ENCODE peak calls at places on chromosomes 11 and 22, in four cellular contexts. L is uterus, O is aorta, B is PC-3. A is an unnamed sample. For H3K4me1, the result is how much of the 10 kb centered on the place peaks cover.

GRCh38 chr11:128507936-128508335 is 79.4 kb downstream of the ETS1 start:
- DNase-seq in L (no peak), O (no peak), B (no peak), A (no peak)

GRCh38 chr22:34855471-34855870 is 210.5 kb upstream of the ISX start:
- DNase-seq in L (no peak), O (no peak), B (no peak), A (no peak)

GRCh38 chr22:20117656-20118571 is 888 bp upstream of the TRMT2A start:
- DNase-seq in L (no peak), O (peak), B (no peak), A (no peak)

GRCh38 chr11:60959445-60959844 is 7.5 kb upstream of the SLC15A3 start:
- DNase-seq in L (no peak), O (no peak), B (no peak), A (no peak)

GRCh38 chr22:50015451-50016307 is 3.1 kb upstream of the IL17REL start:
- DNase-seq in L (no peak), O (peak), B (no peak), A (no peak)

GRCh38 chr11:75189911-75190310 is 39.0 kb downstream of the SLCO2B1 start:
- DNase-seq in L (no peak), O (peak), B (no peak), A (no peak)

GRCh38 chr11:72102162-72102561 is 935 bp downstream of the LAMTOR1 start:
- DNase-seq in L (no peak), O (no peak), B (no peak), A (no peak)

GRCh38 chr11:133905677-133906156 is 51.1 kb downstream of the IGSF9B start:
- DNase-seq in L (no peak), O (peak), B (no peak), A (no peak)

GRCh38 chr22:24156146-24156914 is 25.0 kb upstream of the SUSD2 start:
- DNase-seq in L (no peak), O (peak), B (peak), A (peak)

GRCh38 chr11:18844753-18845367 is 53.3 kb upstream of the PTPN5 start:
- DNase-seq in L (no peak), O (no peak), B (peak), A (no peak)

GRCh38 chr11:35288817-35289541 is 130.4 kb downstream of the SLC1A2 start:
- DNase-seq in L (no peak), O (no peak), B (peak), A (no peak)

GRCh38 chr11:2549491-2549875 is 104.7 kb downstream of the KCNQ1 start:
- DNase-seq in L (no peak), O (peak), B (no peak), A (no peak)

GRCh38 chr22:25485626-25486545 is 78.6 kb upstream of the GRK3 start:
- DNase-seq in L (no peak), O (no peak), B (no peak), A (no peak)

GRCh38 chr11:131737357-131737756 is 366.9 kb downstream of the NTM start:
- DNase-seq in L (no peak), O (no peak), B (no peak), A (no peak)

GRCh38 chr22:38756631-38757463 is 1.0 kb upstream of the SUN2 start:
- DNase-seq in L (no peak), O (no peak), B (no peak), A (no peak)

GRCh38 chr11:36818410-36818809 is 220.4 kb upstream of the RAG2 start:
- DNase-seq in L (no peak), O (no peak), B (no peak), A (no peak)

GRCh38 chr11:115144014-115144413 is 360.2 kb downstream of the CADM1 start:
- DNase-seq in L (no peak), O (no peak), B (no peak), A (no peak)

GRCh38 chr11:62147545-62147944 is 23.7 kb downstream of the INCENP start:
- DNase-seq in L (no peak), O (peak), B (no peak), A (no peak)

GRCh38 chr11:124841186-124841585 is 24.0 kb upstream of the ROBO3 start:
- DNase-seq in L (no peak), O (no peak), B (peak), A (no peak)

GRCh38 chr22:17430298-17430900 is 61.1 kb downstream of the CECR2 start:
- DNase-seq in L (peak), O (no peak), B (no peak), A (no peak)

GRCh38 chr11:19957301-19957985 is 202.8 kb downstream of the DBX1 start:
- DNase-seq in L (no peak), O (no peak), B (no peak), A (no peak)

GRCh38 chr11:62508336-62509058 is 38.1 kb downstream of the AHNAK start:
- DNase-seq in L (peak), O (peak), B (peak), A (no peak)

GRCh38 chr11:105968021-105968697 is 53.9 kb downstream of the MSANTD4 start:
- DNase-seq in L (no peak), O (no peak), B (peak), A (no peak)

GRCh38 chr11:115502636-115503082 is 1.6 kb downstream of the CADM1 start:
- DNase-seq in L (peak), O (peak), B (no peak), A (no peak)

GRCh38 chr11:77371646-77372045 is 70.2 kb upstream of the GDPD4 start:
- DNase-seq in L (no peak), O (no peak), B (no peak), A (no peak)

GRCh38 chr22:49328630-49329405 is 498.9 kb downstream of the BRD1 start:
- DNase-seq in L (no peak), O (peak), B (no peak), A (no peak)

GRCh38 chr11:117887431-117888139 is 11.1 kb upstream of the FXYD6 start:
- DNase-seq in L (peak), O (no peak), B (no peak), A (no peak)

GRCh38 chr11:105181100-105181499 is 41.5 kb upstream of the CARD18 start:
- DNase-seq in L (no peak), O (no peak), B (peak), A (no peak)

GRCh38 chr11:119377961-119378667 is 3.4 kb downstream of the USP2 start:
- DNase-seq in L (no peak), O (no peak), B (no peak), A (no peak)
- H3K27ac ChIP-seq in L (no peak), O (no peak), B (no peak), A (no peak)

GRCh38 chr11:108019870-108020540 is 11.3 kb downstream of the CUL5 start:
- DNase-seq in L (no peak), O (no peak), B (no peak), A (no peak)

GRCh38 chr11:108012139-108012725 is 3.5 kb downstream of the CUL5 start:
- DNase-seq in L (no peak), O (no peak), B (no peak), A (no peak)

GRCh38 chr11:108018708-108019107 is 10.0 kb downstream of the CUL5 start:
- DNase-seq in L (no peak), O (no peak), B (no peak), A (no peak)

GRCh38 chr11:108016647-108017046 is 7.9 kb downstream of the CUL5 start:
- DNase-seq in L (no peak), O (no peak), B (no peak), A (no peak)
- H3K4me1 ChIP-seq in L (under half), O (under half), B (under half), A (under half)

GRCh38 chr22:36860017-36860416 is 789 bp upstream of the NCF4 start:
- DNase-seq in L (no peak), O (no peak), B (no peak), A (no peak)
- H3K27ac ChIP-seq in L (no peak), O (no peak), B (no peak), A (no peak)

DNA sequence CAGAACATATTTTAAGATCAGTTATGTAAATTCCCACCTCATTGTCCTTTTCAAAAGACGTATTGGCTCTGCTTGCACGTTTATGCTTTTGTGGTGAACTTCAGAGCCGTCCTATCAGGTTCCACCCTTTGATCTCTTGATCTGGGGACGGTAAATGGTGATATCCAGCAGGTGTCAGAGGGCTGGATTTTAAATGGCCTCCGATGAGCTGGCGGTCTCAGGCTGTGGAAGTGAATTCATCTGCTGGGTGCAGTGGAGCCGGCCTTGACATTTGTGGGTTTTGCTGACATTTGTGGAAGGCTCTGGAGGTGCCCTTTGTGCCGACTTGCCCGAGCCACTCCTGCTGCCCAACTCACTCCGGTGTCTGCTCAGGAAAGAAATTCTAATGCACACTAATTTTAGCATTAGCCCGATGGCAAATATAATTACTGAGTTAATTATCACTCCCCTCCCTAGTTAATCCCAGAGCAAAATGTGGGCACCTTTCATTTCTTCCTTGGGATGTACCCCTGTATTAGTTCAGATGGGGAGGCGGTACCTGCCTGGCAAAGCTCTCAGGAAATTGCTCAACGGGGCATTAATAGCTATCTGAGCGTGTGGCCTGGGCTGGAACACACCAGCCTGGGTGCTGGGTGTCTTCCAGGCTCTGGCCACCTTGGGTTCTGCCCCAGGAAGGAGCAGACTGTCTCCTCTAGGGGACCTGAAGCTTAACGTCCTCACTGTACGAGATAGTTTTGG is 9.1 kb downstream of the LRP5 start:
- DNase-seq in L (no peak), O (no peak), B (no peak), A (no peak)
- H3K4me1 ChIP-seq in L (under half), O (under half), B (under half), A (under half)

GRCh38 chr22:30286331-30286730 is 3.0 kb downstream of the CASTOR1 start:
- DNase-seq in L (no peak), O (no peak), B (no peak), A (no peak)

GRCh38 chr22:30284172-30284571 is 5.1 kb downstream of the CASTOR1 start:
- DNase-seq in L (no peak), O (no peak), B (no peak), A (no peak)

GRCh38 chr22:30285846-30286200 is 3.5 kb downstream of the CASTOR1 start:
- DNase-seq in L (no peak), O (no peak), B (no peak), A (no peak)

GRCh38 chr22:30286813-30287625 is 2.3 kb downstream of the CASTOR1 start:
- DNase-seq in L (peak), O (peak), B (peak), A (peak)

DNA sequence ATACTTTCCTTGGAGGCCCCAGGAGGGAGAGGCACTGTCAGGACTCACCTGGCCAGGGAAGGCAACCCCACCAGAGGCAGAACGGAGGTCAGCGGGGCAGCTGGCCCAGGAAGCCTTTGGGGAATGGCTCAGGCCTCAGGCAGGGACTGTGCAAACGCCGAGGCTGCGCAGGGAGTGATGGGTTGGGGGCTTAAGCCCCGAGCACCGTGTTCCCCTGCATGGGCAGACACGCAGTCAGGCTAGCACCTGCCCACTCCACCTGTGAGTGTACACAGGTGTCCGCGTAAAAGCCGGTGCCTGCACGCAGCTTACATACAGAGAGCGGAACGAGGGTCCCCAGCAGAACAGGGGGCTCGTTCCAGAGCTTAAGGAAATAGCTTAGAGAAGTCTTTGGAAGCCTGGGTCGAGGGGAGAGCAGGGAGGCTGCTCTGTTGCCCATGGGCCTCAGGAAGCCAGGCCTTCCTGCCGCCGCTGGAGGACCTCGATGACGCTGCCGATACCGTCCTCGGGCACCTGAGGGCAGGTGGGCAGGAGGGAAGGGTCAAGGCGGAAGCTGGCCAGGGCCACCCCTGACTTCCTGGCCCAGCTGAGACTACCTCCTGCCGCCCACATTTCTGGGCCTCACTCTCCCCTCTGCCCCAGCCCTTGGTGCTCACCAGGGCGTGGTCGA is 4.0 kb downstream of the CASTOR1 start:
- DNase-seq in L (no peak), O (no peak), B (no peak), A (no peak)
- H3K27ac ChIP-seq in L (no peak), O (no peak), B (no peak), A (no peak)

GRCh38 chr11:48107188-48107704 is 109.4 kb upstream of the OR4B1 start:
- DNase-seq in L (no peak), O (no peak), B (peak), A (no peak)

GRCh38 chr11:48108231-48109045 is 108.2 kb upstream of the OR4B1 start:
- DNase-seq in L (no peak), O (no peak), B (no peak), A (no peak)

GRCh38 chr11:48111941-48112340 is 104.7 kb upstream of the OR4B1 start:
- DNase-seq in L (no peak), O (no peak), B (no peak), A (no peak)

GRCh38 chr11:48109046-48109666 is 107.5 kb upstream of the OR4B1 start:
- DNase-seq in L (no peak), O (no peak), B (peak), A (no peak)

GRCh38 chr11:48110509-48110766 is 106.2 kb upstream of the OR4B1 start:
- DNase-seq in L (no peak), O (no peak), B (no peak), A (no peak)
- H3K4me1 ChIP-seq in L (under half), O (under half), B (under half), A (under half)

GRCh38 chr11:24859801-24860300 is 363.0 kb downstream of the LUZP2 start:
- DNase-seq in L (no peak), O (no peak), B (no peak), A (no peak)
- H3K27ac ChIP-seq in L (no peak), O (no peak), B (no peak), A (no peak)

DNA sequence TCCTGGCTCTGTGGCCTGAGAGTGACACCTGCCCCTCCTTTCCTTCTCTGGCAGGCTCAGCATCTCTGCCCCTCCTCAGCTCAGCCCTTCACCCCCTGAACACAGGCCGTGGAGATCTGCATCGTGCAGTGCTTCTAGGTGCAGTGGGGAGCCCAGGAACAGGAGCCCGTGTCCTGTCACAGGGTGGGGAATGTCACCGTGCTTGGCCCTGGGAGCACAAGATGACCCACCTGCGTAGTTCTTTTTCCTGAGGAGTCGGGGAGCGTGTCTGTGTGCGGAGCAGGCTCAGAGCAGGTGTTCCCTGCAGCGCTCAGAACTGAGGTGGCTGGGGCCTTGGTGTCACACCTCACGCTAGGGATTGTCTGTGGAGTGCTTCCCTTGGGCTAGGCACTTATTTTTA is 10.6 kb downstream of the TBC1D22A start:
- DNase-seq in L (no peak), O (peak), B (no peak), A (no peak)
- H3K4me1 ChIP-seq in L (under half), O (under half), B (under half), A (under half)

GRCh38 chr22:39959640-39960447 is at the start of gene TMA7B:
- DNase-seq in L (no peak), O (no peak), B (peak), A (peak)

GRCh38 chr22:39958009-39958711 is 2.0 kb upstream of the TMA7B start:
- DNase-seq in L (no peak), O (no peak), B (no peak), A (no peak)

GRCh38 chr22:39962071-39962470 is 1.9 kb downstream of the TMA7B start:
- DNase-seq in L (no peak), O (no peak), B (no peak), A (no peak)

GRCh38 chr22:39958916-39959639 is 1.1 kb upstream of the TMA7B start:
- DNase-seq in L (no peak), O (no peak), B (no peak), A (no peak)

GRCh38 chr22:39960791-39961746 is 872 bp downstream of the TMA7B start:
- DNase-seq in L (no peak), O (no peak), B (peak), A (no peak)
- H3K27ac ChIP-seq in L (no peak), O (no peak), B (peak), A (peak)

GRCh38 chr11:87299041-87299481 is 261.3 kb downstream of the TMEM135 start:
- DNase-seq in L (no peak), O (no peak), B (peak), A (no peak)
- H3K4me1 ChIP-seq in L (under half), O (under half), B (under half), A (under half)

A was measured in naive thymus-derived CD4-positive, alpha-beta T cell.